ENCODE peak calls at places on chromosomes 3 and 15, in seven cellular contexts. S is AG04450; C is aorta; P is tibial artery; H is Panc1; V is CD8-positive, alpha-beta memory T cell; N is stomach. K is an unnamed sample. For H3K27me3, the result is how much of the 10 kb centered on the place peaks cover.

GRCh38 chr3:194872669-194872977 is 186.9 kb downstream of the FAM43A start:
- DNase-seq in S (peak), C (no peak), P (no peak), H (no peak), V (no peak), N (no peak), K (peak)

GRCh38 chr3:188439080-188439479 is 285.1 kb downstream of the LPP start:
- DNase-seq in S (no peak), C (no peak), P (no peak), H (no peak), V (no peak), N (no peak), K (no peak)

GRCh38 chr3:130699765-130700164 is 46.9 kb downstream of the PIK3R4 start:
- DNase-seq in S (no peak), C (no peak), P (no peak), H (no peak), V (no peak), N (no peak), K (no peak)

GRCh38 chr3:140187028-140187427 is 252.0 kb downstream of the CLSTN2 start:
- DNase-seq in S (no peak), C (no peak), P (no peak), H (no peak), V (no peak), N (no peak), K (no peak)

GRCh38 chr3:155946178-155946577 is 75.7 kb downstream of the GMPS start:
- DNase-seq in S (peak), C (no peak), P (no peak), H (peak), V (no peak), N (no peak), K (no peak)

GRCh38 chr3:120324185-120324584 is 25.0 kb downstream of the LRRC58 start:
- DNase-seq in S (no peak), C (no peak), P (no peak), H (no peak), V (no peak), N (no peak), K (no peak)

GRCh38 chr3:38829404-38829803 is 13.4 kb upstream of the SCN10A start:
- DNase-seq in S (peak), C (peak), P (peak), H (no peak), V (no peak), N (no peak), K (no peak)

GRCh38 chr3:52171577-52172261 is 17.5 kb upstream of the POC1A start:
- DNase-seq in S (no peak), C (no peak), P (no peak), H (peak), V (no peak), N (no peak), K (no peak)

GRCh38 chr3:22115581-22115980 is 364.6 kb upstream of the ZNF385D start:
- DNase-seq in S (no peak), C (no peak), P (no peak), H (no peak), V (no peak), N (no peak), K (no peak)

GRCh38 chr3:150699068-150699635 is 4.6 kb downstream of the ERICH6 start:
- DNase-seq in S (no peak), C (no peak), P (no peak), H (no peak), V (no peak), N (no peak), K (no peak)

GRCh38 chr15:60464836-60465630 is 13.9 kb downstream of the ICE2 start:
- DNase-seq in S (no peak), C (no peak), P (no peak), H (no peak), V (no peak), N (no peak), K (no peak)

GRCh38 chr3:25338158-25338725 is 89.8 kb upstream of the RARB start:
- DNase-seq in S (no peak), C (no peak), P (no peak), H (no peak), V (no peak), N (no peak), K (no peak)

GRCh38 chr3:9414822-9415221 is 17.4 kb downstream of the SETD5 start:
- DNase-seq in S (no peak), C (no peak), P (no peak), H (no peak), V (no peak), N (no peak), K (no peak)

GRCh38 chr3:171835613-171836012 is 7.5 kb upstream of the TMEM212 start:
- DNase-seq in S (no peak), C (no peak), P (no peak), H (no peak), V (no peak), N (no peak), K (no peak)

GRCh38 chr3:171839270-171839669 is 3.9 kb upstream of the TMEM212 start:
- DNase-seq in S (no peak), C (no peak), P (no peak), H (no peak), V (no peak), N (no peak), K (no peak)

GRCh38 chr3:171836836-171837235 is 6.3 kb upstream of the TMEM212 start:
- DNase-seq in S (no peak), C (no peak), P (no peak), H (no peak), V (no peak), N (no peak), K (no peak)

GRCh38 chr3:171838218-171838720 is 4.9 kb upstream of the TMEM212 start:
- DNase-seq in S (no peak), C (peak), P (peak), H (no peak), V (no peak), N (no peak), K (no peak)

GRCh38 chr3:171837698-171838097 is 5.5 kb upstream of the TMEM212 start:
- DNase-seq in S (no peak), C (no peak), P (no peak), H (no peak), V (no peak), N (no peak), K (no peak)
- H3K4me3 ChIP-seq in S (no peak), C (no peak), P (peak), H (no peak), V (no peak), N (no peak), K (no peak)

DNA sequence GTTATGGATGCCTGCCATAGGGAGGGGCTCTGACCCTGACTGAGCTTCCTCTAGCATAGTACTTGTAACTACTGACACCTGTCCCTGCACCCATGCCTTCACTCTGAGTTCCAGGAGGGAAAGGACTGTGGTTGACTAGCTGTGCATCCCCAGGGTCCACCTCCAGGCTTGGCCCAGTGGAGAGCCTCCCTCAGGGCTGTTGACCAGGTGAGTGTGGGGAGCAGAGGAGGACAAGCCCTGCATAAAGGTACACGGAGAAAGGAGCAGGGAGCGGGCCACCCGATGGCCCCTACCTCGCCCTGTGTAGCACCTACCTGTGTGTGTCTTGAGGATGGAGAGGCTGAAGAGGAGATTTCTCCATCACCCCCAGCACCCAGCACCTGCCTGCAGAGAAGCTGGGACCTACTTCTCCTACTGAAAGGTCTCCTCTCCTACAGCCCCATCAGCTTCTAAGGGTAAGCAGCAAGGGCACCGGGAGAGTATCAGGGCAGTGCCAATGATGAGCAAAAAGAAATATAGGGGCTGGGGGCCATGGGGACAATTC is 6.7 kb upstream of the LTF start:
- DNase-seq in S (no peak), C (no peak), P (no peak), H (no peak), V (no peak), N (no peak), K (no peak)
- H3K27ac ChIP-seq in S (no peak), C (no peak), P (no peak), H (no peak), V (no peak), N (no peak), K (no peak)

DNA sequence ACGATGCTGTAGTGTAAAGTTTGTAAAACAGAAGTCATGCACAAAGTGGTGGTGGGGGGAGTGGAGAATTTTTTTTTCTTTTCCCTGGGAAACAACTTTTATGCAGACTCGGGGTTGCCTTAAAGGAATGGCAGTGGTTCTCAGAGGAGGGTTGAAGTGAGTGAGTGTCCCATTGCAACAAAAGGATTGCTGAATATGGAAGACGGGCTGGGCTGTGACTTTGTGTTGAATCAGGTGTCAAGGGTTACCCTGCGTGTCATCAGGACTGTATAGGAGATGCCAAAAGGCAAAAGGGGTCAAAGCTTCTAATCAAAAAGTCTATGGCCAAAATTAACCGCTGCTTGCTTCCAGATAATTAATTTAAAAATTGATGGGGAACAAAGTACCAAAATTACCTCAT is 472.4 kb downstream of the NR2F2 start:
- DNase-seq in S (no peak), C (no peak), P (no peak), H (no peak), V (no peak), N (no peak), K (no peak)
- H3K27me3 ChIP-seq in S (under half), C (under half), P (under half), H (under half), V (under half), N (under half), K (under half)

DNA sequence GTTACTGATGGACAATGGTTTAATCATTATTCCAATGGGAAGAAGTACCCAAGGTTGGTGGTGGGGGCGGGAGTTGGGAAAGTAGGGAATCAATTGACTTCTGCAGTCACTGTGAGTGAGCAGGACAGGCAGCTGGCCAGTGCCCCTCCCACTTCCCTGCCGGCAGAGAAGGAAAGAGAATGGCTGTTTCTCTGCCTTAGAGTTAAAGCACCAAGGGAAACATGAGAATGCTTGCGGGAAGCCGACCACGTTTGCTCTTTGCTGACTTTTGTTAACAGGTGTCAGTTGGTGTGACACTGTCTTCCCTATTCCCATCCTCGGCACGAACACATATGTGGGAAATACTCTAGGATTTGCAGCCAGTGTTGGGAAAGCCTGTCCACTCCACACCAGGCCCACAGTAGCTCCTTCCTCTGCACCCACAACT is 33.5 kb upstream of the MFSD1 start:
- DNase-seq in S (peak), C (peak), P (peak), H (no peak), V (no peak), N (peak), K (no peak)
- H3K4me3 ChIP-seq in S (no peak), C (no peak), P (no peak), H (no peak), V (no peak), N (no peak), K (no peak)

DNA sequence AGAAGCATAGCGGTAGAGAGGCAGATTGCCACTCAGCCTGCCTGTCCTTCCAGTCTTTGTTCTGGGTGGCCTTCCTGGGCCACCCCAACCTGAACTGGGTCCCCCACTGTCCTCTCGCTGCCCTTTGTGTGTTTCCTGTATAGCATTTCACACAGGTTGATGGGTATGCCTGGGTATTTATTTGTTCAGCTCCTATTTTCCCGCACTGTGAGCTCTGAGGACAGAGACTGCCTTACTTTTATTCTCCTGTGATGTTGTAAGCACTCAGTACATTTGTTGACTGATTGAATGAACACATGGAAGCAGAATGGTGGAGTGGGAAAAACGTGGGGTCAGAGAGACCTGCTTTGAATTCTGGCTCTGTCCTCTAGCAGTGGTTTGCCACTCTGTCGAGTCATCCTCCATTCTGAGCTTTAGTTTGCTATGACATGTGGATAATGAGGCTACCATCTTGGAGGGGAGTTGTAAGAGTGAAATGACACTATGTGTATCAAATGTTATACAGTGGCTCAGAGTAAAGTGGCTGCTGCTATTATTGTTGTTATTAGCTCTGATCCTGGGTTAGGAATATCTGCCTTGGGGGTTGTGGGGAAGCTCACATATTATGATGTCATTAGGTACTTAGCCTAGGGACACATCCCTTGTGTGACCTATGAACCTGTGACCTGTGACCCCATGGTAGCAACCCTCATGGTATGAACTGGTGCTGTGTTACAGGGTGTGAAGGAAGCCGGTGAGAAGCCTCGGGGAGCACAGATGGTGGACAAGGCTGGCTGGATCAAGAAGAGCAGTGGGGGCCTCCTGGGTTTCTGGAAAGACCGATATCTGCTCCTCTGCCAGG is 6.4 kb downstream of the PLEKHO2 start:
- DNase-seq in S (no peak), C (peak), P (no peak), H (no peak), V (no peak), N (no peak), K (no peak)
- H3K27ac ChIP-seq in S (no peak), C (no peak), P (peak), H (no peak), V (no peak), N (peak), K (no peak)

GRCh38 chr3:190537131-190537530 is 23.2 kb downstream of the IL1RAP start:
- DNase-seq in S (no peak), C (no peak), P (no peak), H (no peak), V (no peak), N (no peak), K (no peak)
- H3K27me3 ChIP-seq in S (under half), C (under half), P (under half), H (under half), V (under half), N (under half), K (under half)